ENCODE peak calls at places on chromosomes 12 and 14, in nine cellular contexts. P, J, O, T, B, F, H, K and N are unnamed samples.

GRCh38 chr12:12839886-12840285 is 26.7 kb downstream of the DDX47 start:
- DNase-seq in P (peak), J (peak), O (no peak), T (peak), B (no peak), F (peak), H (no peak), K (peak), N (peak)

GRCh38 chr14:29236401-29236800 is 469.8 kb downstream of the FOXG1 start:
- DNase-seq in P (no peak), J (no peak), O (no peak), T (no peak), B (no peak), F (no peak), H (no peak), K (no peak), N (no peak)

GRCh38 chr12:108310489-108310888 is 28.6 kb downstream of the CMKLR1 start:
- DNase-seq in P (no peak), J (no peak), O (no peak), T (no peak), B (peak), F (no peak), H (no peak), K (peak), N (peak)

GRCh38 chr12:117060236-117060926 is 38.8 kb downstream of the TESC start:
- DNase-seq in P (no peak), J (no peak), O (no peak), T (no peak), B (peak), F (no peak), H (no peak), K (no peak), N (no peak)

GRCh38 chr14:94000986-94001385 is 3.9 kb downstream of the CCDC197 start:
- DNase-seq in P (no peak), J (no peak), O (no peak), T (no peak), B (no peak), F (no peak), H (no peak), K (no peak), N (no peak)

GRCh38 chr12:39116877-39117276 is 211.5 kb upstream of the CPNE8 start:
- DNase-seq in P (no peak), J (no peak), O (no peak), T (no peak), B (no peak), F (no peak), H (no peak), K (no peak), N (no peak)

GRCh38 chr14:44700694-44701093 is 193.6 kb upstream of the FSCB start:
- DNase-seq in P (no peak), J (no peak), O (no peak), T (no peak), B (no peak), F (no peak), H (no peak), K (no peak), N (no peak)

GRCh38 chr12:45464699-45465098 is 248.8 kb downstream of the ANO6 start:
- DNase-seq in P (no peak), J (no peak), O (no peak), T (no peak), B (peak), F (no peak), H (no peak), K (peak), N (no peak)

GRCh38 chr12:85036736-85037135 is 585 bp downstream of the LRRIQ1 start:
- DNase-seq in P (no peak), J (no peak), O (no peak), T (no peak), B (no peak), F (no peak), H (no peak), K (no peak), N (no peak)
- H3K4me3 ChIP-seq in P (peak), J (peak), O (peak), T (peak), B (peak), F (peak), H (peak), K (peak), N (peak)

DNA sequence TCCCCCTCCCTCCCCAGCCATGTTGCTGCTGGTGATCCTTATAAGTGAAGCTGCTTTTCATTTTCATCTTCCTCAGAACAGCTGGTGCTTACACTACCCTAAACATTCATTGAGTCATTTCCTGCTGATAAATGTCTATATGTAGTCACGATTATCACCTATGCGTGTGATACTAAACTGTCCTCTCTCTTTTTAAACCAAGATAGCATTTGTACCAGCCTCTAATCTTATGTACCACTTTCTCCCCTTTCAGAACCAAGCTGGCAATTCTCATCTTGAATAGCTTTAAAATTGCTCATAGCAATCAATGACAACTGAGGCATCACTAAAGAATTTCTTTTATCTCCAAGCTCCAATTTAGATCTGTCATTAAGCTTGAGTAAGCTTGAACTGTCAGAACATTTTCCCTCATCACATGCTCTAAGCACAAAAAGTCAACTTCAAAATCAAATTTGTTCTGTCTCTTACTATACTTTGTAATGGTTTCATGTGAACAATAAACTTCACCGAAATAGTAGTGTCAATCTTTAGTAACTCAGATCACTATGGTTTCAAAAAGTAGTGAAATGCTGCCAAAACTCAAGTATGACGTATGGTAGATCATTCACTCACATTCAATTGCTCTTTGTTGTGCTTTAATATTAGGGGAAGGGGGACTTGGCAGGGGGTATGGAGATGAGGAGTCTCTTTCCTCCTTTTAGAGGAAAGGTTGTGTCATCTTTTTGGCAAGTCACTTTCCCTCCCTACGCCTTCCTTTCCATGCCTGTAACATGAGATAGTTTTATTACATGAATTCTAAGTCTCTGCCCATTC is 178.1 kb upstream of the NOVA1 start:
- DNase-seq in P (peak), J (no peak), O (no peak), T (peak), B (no peak), F (peak), H (no peak), K (peak), N (peak)
- H3K4me3 ChIP-seq in P (no peak), J (no peak), O (no peak), T (peak), B (no peak), F (no peak), H (no peak), K (peak), N (no peak)

GRCh38 chr14:61280092-61280525 is 1.0 kb downstream of the TMEM30B start:
- DNase-seq in P (no peak), J (no peak), O (peak), T (no peak), B (no peak), F (no peak), H (no peak), K (no peak), N (no peak)
- H3K4me3 ChIP-seq in P (peak), J (peak), O (peak), T (no peak), B (peak), F (peak), H (peak), K (peak), N (no peak)

GRCh38 chr14:70642313-70643235 is 858 bp downstream of the TTC9 start:
- DNase-seq in P (no peak), J (no peak), O (no peak), T (no peak), B (peak), F (no peak), H (no peak), K (no peak), N (no peak)

GRCh38 chr14:70641548-70642312 is at the start of gene TTC9:
- DNase-seq in P (no peak), J (no peak), O (no peak), T (no peak), B (peak), F (no peak), H (no peak), K (peak), N (no peak)

GRCh38 chr14:70646705-70647104 is 5.0 kb downstream of the TTC9 start:
- DNase-seq in P (no peak), J (no peak), O (no peak), T (no peak), B (peak), F (no peak), H (no peak), K (no peak), N (no peak)

GRCh38 chr14:70645892-70646291 is 4.2 kb downstream of the TTC9 start:
- DNase-seq in P (no peak), J (no peak), O (no peak), T (no peak), B (no peak), F (no peak), H (no peak), K (no peak), N (no peak)

GRCh38 chr14:70644016-70644415 is 2.3 kb downstream of the TTC9 start:
- DNase-seq in P (no peak), J (no peak), O (no peak), T (no peak), B (no peak), F (no peak), H (no peak), K (no peak), N (no peak)
- H3K4me3 ChIP-seq in P (no peak), J (no peak), O (no peak), T (no peak), B (no peak), F (no peak), H (no peak), K (no peak), N (no peak)

DNA sequence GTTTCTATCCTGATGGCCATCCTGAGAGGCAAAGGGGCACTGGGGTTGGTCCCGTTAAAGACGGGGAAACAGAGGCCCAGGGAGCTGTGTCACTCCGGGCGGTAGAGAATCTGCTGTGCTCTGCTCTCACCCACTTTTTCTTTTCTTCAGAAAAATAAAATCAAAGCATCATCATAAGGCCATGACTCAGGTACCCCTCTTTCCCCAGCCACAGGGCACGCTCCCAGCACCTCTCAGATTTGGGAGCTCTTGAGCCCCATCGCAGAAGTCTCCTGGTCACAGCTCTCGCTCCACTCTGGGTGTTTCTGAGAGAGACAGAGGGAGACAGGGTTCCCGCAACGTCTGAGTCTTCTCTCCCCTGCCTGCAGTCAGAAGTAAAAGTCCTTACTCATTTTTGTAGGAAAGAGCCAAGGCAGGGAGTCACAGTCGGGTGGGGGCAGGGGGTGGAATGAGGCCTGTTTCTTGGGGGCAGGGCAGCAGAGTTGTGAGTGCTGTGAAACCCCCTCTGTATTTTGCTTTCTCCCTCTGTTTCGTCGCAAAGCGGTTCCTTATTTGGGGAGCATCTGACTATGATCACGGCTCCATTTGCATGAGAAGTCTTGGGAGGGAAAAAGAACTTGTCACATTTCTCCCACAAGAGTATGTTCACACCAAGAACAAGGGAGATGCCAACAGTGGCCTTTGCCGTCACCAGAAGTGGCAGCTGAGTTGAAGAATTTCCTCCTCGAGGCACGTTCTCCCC is 139.0 kb downstream of the BCL11B start:
- DNase-seq in P (no peak), J (no peak), O (peak), T (no peak), B (no peak), F (no peak), H (no peak), K (no peak), N (no peak)
- H3K4me3 ChIP-seq in P (no peak), J (no peak), O (no peak), T (no peak), B (no peak), F (no peak), H (no peak), K (no peak), N (no peak)

DNA sequence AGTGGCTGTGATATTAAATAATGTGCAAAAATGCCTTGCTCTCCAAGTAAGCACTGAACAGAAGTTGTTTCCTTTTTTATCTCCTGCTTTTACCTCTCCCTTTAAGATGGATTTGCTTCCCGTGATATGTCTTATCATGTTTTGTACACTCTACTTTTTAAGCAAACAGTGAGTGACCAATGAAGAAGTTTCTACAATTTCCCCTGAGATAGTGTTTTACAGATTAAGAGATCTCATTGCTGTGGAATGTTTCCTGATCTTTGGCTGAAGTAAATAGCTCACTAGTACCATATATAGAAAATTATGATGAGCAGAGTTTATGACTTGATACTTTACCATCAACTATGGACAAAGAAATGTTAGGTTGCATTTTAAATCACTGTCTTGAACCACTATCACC is 184.8 kb upstream of the PDE3A start:
- DNase-seq in P (no peak), J (no peak), O (no peak), T (peak), B (no peak), F (peak), H (no peak), K (peak), N (peak)
- H3K4me3 ChIP-seq in P (no peak), J (no peak), O (no peak), T (no peak), B (no peak), F (no peak), H (no peak), K (no peak), N (no peak)

DNA sequence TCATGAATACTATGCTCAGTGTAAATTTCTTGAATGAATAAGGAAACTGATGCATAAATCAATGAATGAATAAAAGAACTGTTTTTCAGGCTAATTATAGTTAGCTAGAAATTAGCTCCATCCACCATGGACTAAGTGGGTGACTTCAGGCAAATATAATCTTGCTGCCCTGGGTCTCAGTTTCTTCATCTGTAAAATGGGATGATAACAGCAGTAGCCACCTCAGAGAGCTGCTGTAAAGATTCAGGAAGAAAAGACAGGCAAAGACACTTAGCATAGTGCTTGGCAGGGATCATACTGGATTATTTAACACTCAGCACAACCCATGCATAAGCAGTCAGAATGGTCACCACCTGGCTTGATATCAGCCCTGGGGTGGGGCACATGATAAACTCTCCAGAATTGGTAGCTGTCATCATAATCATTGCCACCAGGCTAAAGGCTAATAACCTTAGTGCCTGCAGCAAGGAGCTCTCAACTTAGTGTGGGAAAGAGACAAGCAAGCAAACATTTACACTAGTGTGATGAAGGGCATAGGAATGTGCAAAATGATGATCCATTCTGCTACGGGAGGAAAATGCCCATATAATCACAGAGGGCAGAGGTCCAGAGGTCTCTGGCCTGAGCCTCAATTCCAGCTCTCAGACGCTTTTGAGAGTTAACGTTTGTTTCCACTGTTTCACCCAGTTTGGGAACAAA is 234.7 kb upstream of the TBX3 start:
- DNase-seq in P (peak), J (no peak), O (no peak), T (peak), B (no peak), F (peak), H (no peak), K (peak), N (peak)
- H3K4me3 ChIP-seq in P (no peak), J (no peak), O (no peak), T (no peak), B (no peak), F (no peak), H (no peak), K (no peak), N (no peak)

DNA sequence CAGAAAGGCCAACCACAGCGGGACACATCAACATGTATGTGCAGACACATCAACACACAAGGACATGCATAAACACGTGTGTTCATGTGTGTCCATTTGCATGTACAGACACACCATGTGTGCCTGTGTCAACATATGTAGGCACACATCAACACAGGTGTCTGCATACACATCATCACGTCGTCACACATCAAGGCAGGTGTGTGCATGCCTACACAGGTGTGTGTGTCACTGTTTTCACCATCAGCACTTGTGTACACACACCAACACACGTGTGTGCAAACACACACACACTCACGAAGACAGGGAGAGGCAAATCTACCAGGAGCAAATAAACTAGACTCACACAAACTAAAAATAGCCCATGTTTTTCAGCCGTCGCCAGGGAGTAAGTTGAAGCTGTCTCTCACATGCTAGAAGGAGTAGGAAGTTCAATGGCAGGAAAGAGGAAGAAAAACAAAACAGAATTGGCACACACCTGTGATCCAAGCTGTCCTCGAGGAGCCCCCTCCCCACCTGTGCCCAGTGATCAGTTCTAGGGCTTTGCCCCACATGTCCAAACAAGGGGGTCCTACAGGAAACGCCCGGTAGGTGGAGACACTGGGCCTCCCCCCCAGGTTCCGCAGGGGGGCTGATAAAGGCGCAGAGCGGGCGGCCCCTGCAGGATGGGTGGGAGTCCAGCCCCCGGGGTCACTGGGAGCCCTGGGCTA is 7.4 kb downstream of the SCARB1 start:
- DNase-seq in P (no peak), J (no peak), O (no peak), T (no peak), B (no peak), F (no peak), H (no peak), K (no peak), N (no peak)
- H3K4me3 ChIP-seq in P (no peak), J (no peak), O (no peak), T (no peak), B (no peak), F (no peak), H (no peak), K (no peak), N (no peak)

GRCh38 chr14:98187302-98187701 is 1084.7 kb downstream of the BCL11B start:
- DNase-seq in P (no peak), J (no peak), O (no peak), T (no peak), B (no peak), F (no peak), H (no peak), K (no peak), N (no peak)

GRCh38 chr14:98189077-98189476 is 1082.9 kb downstream of the BCL11B start:
- DNase-seq in P (no peak), J (no peak), O (no peak), T (no peak), B (no peak), F (no peak), H (no peak), K (no peak), N (no peak)

GRCh38 chr14:98186140-98186539 is 1085.9 kb downstream of the BCL11B start:
- DNase-seq in P (no peak), J (no peak), O (no peak), T (no peak), B (no peak), F (no peak), H (no peak), K (no peak), N (no peak)

GRCh38 chr14:98189944-98190343 is 1082.1 kb downstream of the BCL11B start:
- DNase-seq in P (no peak), J (no peak), O (no peak), T (no peak), B (no peak), F (no peak), H (no peak), K (no peak), N (no peak)

DNA sequence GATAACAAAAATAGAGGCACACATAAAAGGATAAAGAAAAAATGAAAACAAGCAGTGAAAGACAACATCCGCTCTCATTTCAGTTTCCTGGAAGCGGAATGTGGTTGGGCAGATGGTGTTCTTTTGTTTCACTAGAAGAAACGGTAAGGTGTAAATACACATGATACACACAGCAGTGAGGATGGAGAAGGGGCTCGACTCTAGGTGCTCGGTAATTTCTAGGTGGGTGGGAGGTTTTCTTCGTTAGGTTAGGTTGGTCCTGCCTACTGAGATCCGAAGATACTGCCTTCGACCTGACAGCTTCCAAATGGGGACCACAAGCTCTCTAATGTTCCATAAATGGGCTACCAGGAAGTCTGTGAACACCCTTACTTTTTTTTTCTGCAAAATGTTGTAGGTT is 1082.5 kb downstream of the BCL11B start:
- DNase-seq in P (no peak), J (no peak), O (no peak), T (no peak), B (no peak), F (no peak), H (no peak), K (no peak), N (no peak)
- H3K4me3 ChIP-seq in P (no peak), J (no peak), O (no peak), T (no peak), B (no peak), F (no peak), H (no peak), K (no peak), N (no peak)

GRCh38 chr12:64019101-64019500 is 174.6 kb downstream of the SRGAP1 start:
- DNase-seq in P (no peak), J (no peak), O (no peak), T (no peak), B (no peak), F (no peak), H (no peak), K (no peak), N (no peak)
- H3K4me3 ChIP-seq in P (no peak), J (no peak), O (no peak), T (no peak), B (no peak), F (no peak), H (no peak), K (no peak), N (no peak)